ENCODE peak calls at places on chromosomes 12 and 14, in eight cellular contexts. One of them, this sample, is unnamed.

GRCh38 chr14:104595911-104596450 is 8.6 kb downstream of the TMEM179 start:
- DNase-seq in body of pancreas: no peak
- DNase-seq in spleen: peak; percentile 42
- DNase-seq in heart left ventricle: no peak
- DNase-seq in ascending aorta: no peak
- DNase-seq in kidney: peak; percentile 58
- DNase-seq in left ventricle myocardium inferior: peak; percentile 10
- DNase-seq in CD8-positive, alpha-beta T cell: no peak
- DNase-seq in this sample: no peak

GRCh38 chr12:77667101-77667500 is 163.6 kb upstream of the NAV3 start:
- DNase-seq in body of pancreas: no peak
- DNase-seq in spleen: no peak
- DNase-seq in heart left ventricle: no peak
- DNase-seq in ascending aorta: no peak
- DNase-seq in kidney: no peak
- DNase-seq in left ventricle myocardium inferior: no peak
- DNase-seq in CD8-positive, alpha-beta T cell: no peak
- DNase-seq in this sample: no peak

GRCh38 chr12:61452076-61452475 is 808.1 kb upstream of the USP15 start:
- DNase-seq in body of pancreas: no peak
- DNase-seq in spleen: no peak
- DNase-seq in heart left ventricle: no peak
- DNase-seq in ascending aorta: no peak
- DNase-seq in kidney: no peak
- DNase-seq in left ventricle myocardium inferior: no peak
- DNase-seq in CD8-positive, alpha-beta T cell: no peak
- DNase-seq in this sample: no peak

GRCh38 chr14:98446508-98446907 is 825.5 kb downstream of the BCL11B start:
- DNase-seq in body of pancreas: no peak
- DNase-seq in spleen: no peak
- DNase-seq in heart left ventricle: no peak
- DNase-seq in ascending aorta: no peak
- DNase-seq in kidney: no peak
- DNase-seq in left ventricle myocardium inferior: no peak
- DNase-seq in CD8-positive, alpha-beta T cell: no peak
- DNase-seq in this sample: no peak

GRCh38 chr12:119710374-119710773 is 42.4 kb downstream of the PRKAB1 start:
- DNase-seq in body of pancreas: no peak
- DNase-seq in spleen: no peak
- DNase-seq in heart left ventricle: no peak
- DNase-seq in ascending aorta: no peak
- DNase-seq in kidney: peak; percentile 92
- DNase-seq in left ventricle myocardium inferior: no peak
- DNase-seq in CD8-positive, alpha-beta T cell: no peak
- DNase-seq in this sample: peak; percentile 75

GRCh38 chr14:49971156-49972141 is 78.6 kb downstream of the ARF6 start:
- DNase-seq in body of pancreas: no peak
- DNase-seq in spleen: no peak
- DNase-seq in heart left ventricle: no peak
- DNase-seq in ascending aorta: no peak
- DNase-seq in kidney: no peak
- DNase-seq in left ventricle myocardium inferior: no peak
- DNase-seq in CD8-positive, alpha-beta T cell: peak; percentile 31
- DNase-seq in this sample: no peak

GRCh38 chr14:21960636-21961035 is 287.0 kb upstream of the OR4E1 start:
- DNase-seq in body of pancreas: no peak
- DNase-seq in spleen: no peak
- DNase-seq in heart left ventricle: no peak
- DNase-seq in ascending aorta: no peak
- DNase-seq in kidney: no peak
- DNase-seq in left ventricle myocardium inferior: no peak
- DNase-seq in CD8-positive, alpha-beta T cell: no peak
- DNase-seq in this sample: no peak

GRCh38 chr14:74888164-74889158 is 6.7 kb downstream of the DLST start:
- DNase-seq in body of pancreas: no peak
- DNase-seq in spleen: no peak
- DNase-seq in heart left ventricle: no peak
- DNase-seq in ascending aorta: no peak
- DNase-seq in kidney: no peak
- DNase-seq in left ventricle myocardium inferior: no peak
- DNase-seq in CD8-positive, alpha-beta T cell: no peak
- DNase-seq in this sample: no peak

GRCh38 chr14:69692542-69693053 is 74.3 kb upstream of the SRSF5 start:
- DNase-seq in body of pancreas: no peak
- DNase-seq in spleen: no peak
- DNase-seq in heart left ventricle: no peak
- DNase-seq in ascending aorta: no peak
- DNase-seq in kidney: no peak
- DNase-seq in left ventricle myocardium inferior: no peak
- DNase-seq in CD8-positive, alpha-beta T cell: no peak
- DNase-seq in this sample: no peak

GRCh38 chr14:76771432-76771980 is 10.2 kb downstream of the VASH1 start:
- DNase-seq in body of pancreas: no peak
- DNase-seq in spleen: peak; percentile 58
- DNase-seq in heart left ventricle: no peak
- DNase-seq in ascending aorta: no peak
- DNase-seq in kidney: peak; percentile 25
- DNase-seq in left ventricle myocardium inferior: no peak
- DNase-seq in CD8-positive, alpha-beta T cell: no peak
- DNase-seq in this sample: no peak

GRCh38 chr12:65836419-65837197 is 12.3 kb downstream of the HMGA2 start:
- DNase-seq in body of pancreas: no peak
- DNase-seq in spleen: no peak
- DNase-seq in heart left ventricle: no peak
- DNase-seq in ascending aorta: no peak
- DNase-seq in kidney: no peak
- DNase-seq in left ventricle myocardium inferior: no peak
- DNase-seq in CD8-positive, alpha-beta T cell: no peak
- DNase-seq in this sample: no peak

GRCh38 chr12:531951-532585 is 72.3 kb downstream of the B4GALNT3 start:
- DNase-seq in body of pancreas: no peak
- DNase-seq in spleen: no peak
- DNase-seq in heart left ventricle: no peak
- DNase-seq in ascending aorta: no peak
- DNase-seq in kidney: no peak
- DNase-seq in left ventricle myocardium inferior: no peak
- DNase-seq in CD8-positive, alpha-beta T cell: no peak
- DNase-seq in this sample: no peak

GRCh38 chr14:98093111-98093510 is 1178.9 kb downstream of the BCL11B start:
- DNase-seq in body of pancreas: no peak
- DNase-seq in spleen: no peak
- DNase-seq in heart left ventricle: no peak
- DNase-seq in ascending aorta: no peak
- DNase-seq in kidney: no peak
- DNase-seq in left ventricle myocardium inferior: no peak
- DNase-seq in CD8-positive, alpha-beta T cell: no peak
- DNase-seq in this sample: no peak

GRCh38 chr12:106804668-106805067 is 30.2 kb downstream of the RIC8B start:
- DNase-seq in body of pancreas: no peak
- DNase-seq in spleen: no peak
- DNase-seq in heart left ventricle: no peak
- DNase-seq in ascending aorta: no peak
- DNase-seq in kidney: no peak
- DNase-seq in left ventricle myocardium inferior: no peak
- DNase-seq in CD8-positive, alpha-beta T cell: no peak
- DNase-seq in this sample: no peak

GRCh38 chr14:44981198-44981597 is 19.2 kb downstream of the TOGARAM1 start:
- DNase-seq in body of pancreas: no peak
- DNase-seq in spleen: no peak
- DNase-seq in heart left ventricle: no peak
- DNase-seq in ascending aorta: no peak
- DNase-seq in kidney: no peak
- DNase-seq in left ventricle myocardium inferior: no peak
- DNase-seq in CD8-positive, alpha-beta T cell: no peak
- DNase-seq in this sample: no peak

GRCh38 chr12:31353730-31354708 is 28.1 kb upstream of the SINHCAF start:
- DNase-seq in body of pancreas: no peak
- DNase-seq in spleen: no peak
- DNase-seq in heart left ventricle: no peak
- DNase-seq in ascending aorta: no peak
- DNase-seq in kidney: no peak
- DNase-seq in left ventricle myocardium inferior: no peak
- DNase-seq in CD8-positive, alpha-beta T cell: no peak
- DNase-seq in this sample: no peak

GRCh38 chr14:33510991-33511390 is 439.9 kb downstream of the EGLN3 start:
- DNase-seq in body of pancreas: no peak
- DNase-seq in spleen: no peak
- DNase-seq in heart left ventricle: no peak
- DNase-seq in ascending aorta: no peak
- DNase-seq in kidney: no peak
- DNase-seq in left ventricle myocardium inferior: no peak
- DNase-seq in CD8-positive, alpha-beta T cell: no peak
- DNase-seq in this sample: no peak

GRCh38 chr12:132191715-132192553 is 47.7 kb downstream of the NOC4L start:
- DNase-seq in body of pancreas: no peak
- DNase-seq in spleen: no peak
- DNase-seq in heart left ventricle: no peak
- DNase-seq in ascending aorta: no peak
- DNase-seq in kidney: no peak
- DNase-seq in left ventricle myocardium inferior: no peak
- DNase-seq in CD8-positive, alpha-beta T cell: no peak
- DNase-seq in this sample: no peak

GRCh38 chr14:36955967-36956366 is 216.4 kb downstream of the SLC25A21 start:
- DNase-seq in body of pancreas: no peak
- DNase-seq in spleen: no peak
- DNase-seq in heart left ventricle: no peak
- DNase-seq in ascending aorta: no peak
- DNase-seq in kidney: no peak
- DNase-seq in left ventricle myocardium inferior: no peak
- DNase-seq in CD8-positive, alpha-beta T cell: no peak
- DNase-seq in this sample: no peak

DNA sequence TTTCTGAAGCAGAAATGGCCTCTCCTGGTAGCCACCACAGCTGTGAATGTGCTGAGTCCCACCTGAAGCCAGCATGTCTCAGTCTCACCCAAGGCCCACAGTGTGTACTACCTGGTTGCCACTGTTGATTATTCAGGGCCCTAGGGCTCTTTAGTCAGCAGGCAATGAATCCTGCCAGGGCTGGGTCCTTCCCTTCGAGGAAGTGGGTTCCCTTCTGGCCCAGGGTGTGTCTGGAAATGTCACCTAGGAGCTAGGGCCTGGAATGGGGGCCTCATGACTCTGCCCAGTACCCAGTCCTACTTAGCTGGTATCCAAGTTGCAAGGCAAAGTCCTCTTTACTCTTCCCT is 207.4 kb downstream of the SYNE2 start:
- DNase-seq in body of pancreas: no peak
- DNase-seq in spleen: no peak
- DNase-seq in heart left ventricle: no peak
- DNase-seq in ascending aorta: no peak
- DNase-seq in kidney: no peak
- DNase-seq in left ventricle myocardium inferior: no peak
- DNase-seq in CD8-positive, alpha-beta T cell: no peak
- DNase-seq in this sample: no peak
- H3K27ac ChIP-seq in body of pancreas: no peak overlapping the region
- H3K27ac ChIP-seq in spleen: no peak overlapping the region
- H3K27ac ChIP-seq in heart left ventricle: no peak overlapping the region
- H3K27ac ChIP-seq in ascending aorta: no peak overlapping the region
- H3K27ac ChIP-seq in kidney: no peak overlapping the region
- H3K27ac ChIP-seq in left ventricle myocardium inferior: no peak overlapping the region
- H3K27ac ChIP-seq in CD8-positive, alpha-beta T cell: no peak overlapping the region
- H3K27ac ChIP-seq in this sample: no peak overlapping the region

GRCh38 chr12:6328945-6329692 is 12.8 kb downstream of the TNFRSF1A start:
- DNase-seq in body of pancreas: no peak
- DNase-seq in spleen: peak; percentile 80
- DNase-seq in heart left ventricle: no peak
- DNase-seq in ascending aorta: no peak
- DNase-seq in kidney: peak; percentile 48
- DNase-seq in left ventricle myocardium inferior: no peak
- DNase-seq in CD8-positive, alpha-beta T cell: no peak
- DNase-seq in this sample: no peak
- TF ChIP-seq CTCF in body of pancreas: no peak
- TF ChIP-seq CTCF in spleen: no peak
- TF ChIP-seq CTCF in heart left ventricle: no peak
- TF ChIP-seq CTCF in ascending aorta: no peak
- TF ChIP-seq CTCF in kidney: no peak
- TF ChIP-seq CTCF in left ventricle myocardium inferior: no peak
- TF ChIP-seq CTCF in CD8-positive, alpha-beta T cell: no peak
- TF ChIP-seq CTCF in this sample: no peak

DNA sequence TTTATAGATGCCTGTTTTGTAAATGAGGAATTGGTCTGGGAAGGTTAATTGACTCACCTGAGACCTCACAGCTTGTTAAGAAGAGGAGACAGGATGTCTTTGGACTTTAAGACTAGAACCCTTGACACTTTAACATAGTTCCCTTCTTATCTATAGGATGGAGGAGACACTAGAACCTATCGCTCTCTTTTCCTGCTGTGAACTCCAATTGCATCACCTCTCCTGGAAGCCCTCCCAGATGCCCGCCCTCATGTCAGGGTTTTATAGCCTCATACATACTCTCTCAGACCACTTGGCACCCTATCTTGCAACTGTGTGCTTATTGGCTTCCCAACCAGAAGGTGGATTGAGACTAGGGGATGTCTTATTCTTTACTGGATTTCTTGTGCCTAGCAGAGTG is 2.5 kb upstream of the CTDSP2 start:
- DNase-seq in body of pancreas: no peak
- DNase-seq in spleen: no peak
- DNase-seq in heart left ventricle: no peak
- DNase-seq in ascending aorta: no peak
- DNase-seq in kidney: no peak
- DNase-seq in left ventricle myocardium inferior: no peak
- DNase-seq in CD8-positive, alpha-beta T cell: no peak
- DNase-seq in this sample: no peak
- H3K27ac ChIP-seq in body of pancreas: no peak overlapping the region
- H3K27ac ChIP-seq in spleen: no peak overlapping the region
- H3K27ac ChIP-seq in heart left ventricle: no peak overlapping the region
- H3K27ac ChIP-seq in ascending aorta: peak overlapping the region; percentile 91
- H3K27ac ChIP-seq in kidney: no peak overlapping the region
- H3K27ac ChIP-seq in left ventricle myocardium inferior: no peak overlapping the region
- H3K27ac ChIP-seq in CD8-positive, alpha-beta T cell: no peak overlapping the region
- H3K27ac ChIP-seq in this sample: no peak overlapping the region

GRCh38 chr14:24853446-24853845 is 196.5 kb downstream of the STXBP6 start:
- DNase-seq in body of pancreas: no peak
- DNase-seq in spleen: no peak
- DNase-seq in heart left ventricle: no peak
- DNase-seq in ascending aorta: no peak
- DNase-seq in kidney: no peak
- DNase-seq in left ventricle myocardium inferior: no peak
- DNase-seq in CD8-positive, alpha-beta T cell: no peak
- DNase-seq in this sample: no peak

GRCh38 chr14:24851406-24851805 is 198.5 kb downstream of the STXBP6 start:
- DNase-seq in body of pancreas: no peak
- DNase-seq in spleen: no peak
- DNase-seq in heart left ventricle: no peak
- DNase-seq in ascending aorta: no peak
- DNase-seq in kidney: no peak
- DNase-seq in left ventricle myocardium inferior: no peak
- DNase-seq in CD8-positive, alpha-beta T cell: no peak
- DNase-seq in this sample: no peak

GRCh38 chr14:24849471-24849870 is 200.5 kb downstream of the STXBP6 start:
- DNase-seq in body of pancreas: no peak
- DNase-seq in spleen: no peak
- DNase-seq in heart left ventricle: no peak
- DNase-seq in ascending aorta: no peak
- DNase-seq in kidney: no peak
- DNase-seq in left ventricle myocardium inferior: no peak
- DNase-seq in CD8-positive, alpha-beta T cell: no peak
- DNase-seq in this sample: no peak

GRCh38 chr14:24851837-24852236 is 198.1 kb downstream of the STXBP6 start:
- DNase-seq in body of pancreas: no peak
- DNase-seq in spleen: no peak
- DNase-seq in heart left ventricle: no peak
- DNase-seq in ascending aorta: no peak
- DNase-seq in kidney: no peak
- DNase-seq in left ventricle myocardium inferior: no peak
- DNase-seq in CD8-positive, alpha-beta T cell: no peak
- DNase-seq in this sample: no peak

GRCh38 chr14:24852312-24853060 is 197.5 kb downstream of the STXBP6 start:
- DNase-seq in body of pancreas: no peak
- DNase-seq in spleen: no peak
- DNase-seq in heart left ventricle: no peak
- DNase-seq in ascending aorta: no peak
- DNase-seq in kidney: no peak
- DNase-seq in left ventricle myocardium inferior: no peak
- DNase-seq in CD8-positive, alpha-beta T cell: no peak
- DNase-seq in this sample: no peak
- TF ChIP-seq CTCF in body of pancreas: no peak
- TF ChIP-seq CTCF in spleen: no peak
- TF ChIP-seq CTCF in heart left ventricle: no peak
- TF ChIP-seq CTCF in ascending aorta: no peak
- TF ChIP-seq CTCF in kidney: no peak
- TF ChIP-seq CTCF in left ventricle myocardium inferior: no peak
- TF ChIP-seq CTCF in CD8-positive, alpha-beta T cell: no peak
- TF ChIP-seq CTCF in this sample: no peak